ENCODE peak calls at places on chromosomes 5 and 9, in ten cellular contexts. W, K, H, S, M, I, A, V, D and Y are unnamed samples. For H3K9me3, the result is how much of the 10 kb centered on the place peaks cover.

GRCh38 chr9:70438341-70438924 is 24.0 kb upstream of the KLF9 start:
- DNase-seq in D (peak), M (peak), W (peak), I (no peak), H (no peak), V (peak), K (peak), A (peak), S (peak), Y (no peak)

GRCh38 chr5:137503456-137503855 is 4.3 kb upstream of the SPOCK1 start:
- DNase-seq in W (no peak), H (no peak), K (no peak), M (no peak), V (no peak), A (no peak), D (no peak), I (no peak), S (no peak), Y (no peak)

GRCh38 chr9:69317894-69318293 is 7.1 kb upstream of the ENTREP1 start:
- DNase-seq in M (no peak), K (no peak), S (no peak), I (no peak), D (no peak), W (no peak), V (no peak), H (no peak), A (no peak), Y (no peak)

GRCh38 chr5:149486726-149487635 is 64.3 kb downstream of the CSNK1A1 start:
- DNase-seq in M (peak), D (peak), V (no peak), I (no peak), A (peak), S (no peak), H (no peak), K (no peak), W (no peak), Y (no peak)

GRCh38 chr9:13750061-13750460 is 470.6 kb upstream of the MPDZ start:
- DNase-seq in D (peak), S (no peak), K (no peak), H (no peak), M (peak), V (no peak), A (peak), I (no peak), W (no peak), Y (no peak)

GRCh38 chr5:29150840-29151239 is 2042.6 kb upstream of the CDH6 start:
- DNase-seq in M (no peak), I (no peak), W (no peak), D (no peak), H (no peak), V (no peak), K (no peak), A (no peak), S (no peak), Y (no peak)

GRCh38 chr5:30574761-30575160 is 618.7 kb upstream of the CDH6 start:
- DNase-seq in M (no peak), S (no peak), D (peak), H (no peak), K (no peak), A (no peak), W (no peak), V (no peak), I (no peak), Y (no peak)

GRCh38 chr9:13061390-13061789 is 218.1 kb downstream of the MPDZ start:
- DNase-seq in W (no peak), H (no peak), K (no peak), A (no peak), M (no peak), V (no peak), I (no peak), S (no peak), D (no peak), Y (no peak)

GRCh38 chr5:79759848-79760247 is 70.2 kb downstream of the CMYA5 start:
- DNase-seq in H (no peak), V (no peak), S (no peak), W (no peak), I (no peak), D (peak), A (no peak), K (no peak), M (no peak), Y (no peak)

GRCh38 chr9:124621371-124622328 is 114.5 kb upstream of the NR5A1 start:
- DNase-seq in M (no peak), D (peak), S (no peak), W (no peak), H (no peak), I (no peak), A (peak), K (no peak), V (no peak), Y (no peak)

GRCh38 chr5:154395407-154396106 is 50.2 kb upstream of the SAP30L start:
- DNase-seq in V (peak), H (no peak), K (no peak), A (peak), I (no peak), D (peak), W (no peak), S (no peak), M (no peak), Y (no peak)

GRCh38 chr9:75869236-75869635 is 21.2 kb upstream of the PCSK5 start:
- DNase-seq in S (no peak), I (no peak), W (no peak), K (no peak), V (no peak), H (no peak), D (no peak), A (no peak), M (no peak), Y (no peak)

GRCh38 chr9:108444400-108445358 is 411.1 kb downstream of the ACTL7B start:
- DNase-seq in S (no peak), M (peak), H (no peak), D (peak), A (peak), K (no peak), I (no peak), V (no peak), W (peak), Y (no peak)

GRCh38 chr9:98087420-98088354 is 31.2 kb downstream of the NANS start:
- DNase-seq in K (peak), M (peak), W (peak), S (no peak), I (peak), V (peak), D (peak), H (peak), A (peak), Y (peak)

GRCh38 chr9:114029311-114030170 is 48.6 kb downstream of the AMBP start:
- DNase-seq in M (peak), S (no peak), K (no peak), D (no peak), A (no peak), H (peak), V (peak), I (no peak), W (no peak), Y (no peak)

GRCh38 chr9:21750021-21750735 is 52.3 kb upstream of the MTAP start:
- DNase-seq in M (peak), W (no peak), H (no peak), A (peak), S (no peak), I (no peak), K (no peak), D (peak), V (no peak), Y (no peak)

GRCh38 chr9:108569624-108570023 is 286.2 kb downstream of the ACTL7B start:
- DNase-seq in I (no peak), V (no peak), H (no peak), K (no peak), W (no peak), A (peak), D (peak), S (no peak), M (no peak), Y (no peak)

DNA sequence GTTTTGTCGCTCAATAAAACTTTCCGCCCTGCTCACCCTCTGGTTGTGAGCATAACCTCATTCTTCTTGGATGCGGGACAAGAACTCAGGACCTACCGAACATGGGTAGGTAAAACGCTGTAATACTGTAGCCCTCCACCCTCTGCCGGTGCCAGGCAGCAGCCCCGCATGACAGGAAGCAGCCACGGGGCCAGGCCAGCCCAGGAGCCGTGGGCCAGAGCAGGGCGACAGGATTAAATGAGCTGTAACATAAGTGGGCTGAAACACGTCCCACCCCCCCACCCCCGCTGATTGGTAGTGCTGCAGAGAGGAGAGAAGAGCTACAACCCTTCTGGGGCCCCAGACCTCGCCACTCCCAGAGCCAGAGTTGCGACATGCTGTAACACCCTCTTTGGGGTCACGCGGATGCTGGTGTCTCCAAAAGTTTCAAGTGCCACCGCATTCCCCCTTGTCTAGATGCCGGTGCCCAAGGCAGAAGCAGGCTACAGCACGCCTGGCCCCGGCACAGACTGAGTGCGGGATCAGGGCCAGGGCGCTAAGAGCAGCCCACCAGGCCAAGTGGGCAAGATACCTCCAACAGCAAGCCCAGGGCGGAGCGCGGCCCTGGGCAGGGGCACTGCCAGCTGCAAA is 81.8 kb downstream of the FBXW11 start:
- DNase-seq in H (no peak), I (no peak), S (no peak), W (no peak), V (no peak), A (no peak), K (no peak), M (no peak), D (no peak), Y (no peak)
- H3K27ac ChIP-seq in H (no peak), I (no peak), S (no peak), W (no peak), V (no peak), A (no peak), K (no peak), M (no peak), D (no peak), Y (no peak)

GRCh38 chr5:40172721-40173120 is 507.0 kb upstream of the PTGER4 start:
- DNase-seq in W (no peak), A (peak), S (no peak), D (no peak), K (no peak), H (no peak), M (peak), V (no peak), I (no peak), Y (no peak)
- H3K9me3 ChIP-seq in W (under half), A (under half), S (under half), D (under half), K (under half), H (under half), M (under half), V (under half), I (under half), Y (under half)

GRCh38 chr9:137430723-137431415 is 7.7 kb downstream of the NOXA1 start:
- DNase-seq in I (no peak), A (no peak), M (no peak), S (no peak), H (no peak), K (peak), D (no peak), W (no peak), V (no peak), Y (no peak)

GRCh38 chr9:137429974-137430722 is 7.0 kb downstream of the NOXA1 start:
- DNase-seq in D (no peak), H (peak), A (no peak), M (no peak), S (no peak), K (peak), V (no peak), W (no peak), I (no peak), Y (no peak)

GRCh38 chr9:137429546-137429890 is 6.3 kb downstream of the NOXA1 start:
- DNase-seq in K (peak), V (no peak), I (no peak), D (no peak), M (no peak), H (no peak), W (no peak), S (no peak), A (no peak), Y (no peak)

GRCh38 chr9:137432687-137433348 is 8.3 kb downstream of the ENTPD8 start:
- DNase-seq in D (no peak), I (no peak), V (no peak), S (no peak), M (no peak), W (no peak), K (peak), A (no peak), H (no peak), Y (no peak)

GRCh38 chr9:137431416-137431931 is 8.3 kb downstream of the NOXA1 start:
- DNase-seq in M (no peak), H (no peak), D (no peak), S (no peak), V (no peak), K (peak), W (no peak), I (no peak), A (no peak), Y (no peak)
- H3K27ac ChIP-seq in M (no peak), H (no peak), D (no peak), S (no peak), V (no peak), K (no peak), W (no peak), I (no peak), A (no peak), Y (no peak)

GRCh38 chr5:158172005-158172404 is 313.1 kb upstream of the CLINT1 start:
- DNase-seq in D (no peak), W (no peak), S (no peak), H (no peak), K (no peak), I (no peak), M (no peak), V (no peak), A (no peak), Y (no peak)

GRCh38 chr5:158170060-158170459 is 311.1 kb upstream of the CLINT1 start:
- DNase-seq in I (no peak), V (no peak), A (no peak), M (no peak), H (no peak), W (no peak), S (no peak), K (no peak), D (no peak), Y (no peak)

GRCh38 chr5:158174918-158175663 is 316.1 kb upstream of the CLINT1 start:
- DNase-seq in D (peak), M (peak), H (peak), I (peak), V (peak), S (peak), A (peak), K (peak), W (peak), Y (no peak)

GRCh38 chr5:158166424-158166823 is 307.5 kb upstream of the CLINT1 start:
- DNase-seq in H (no peak), D (no peak), K (no peak), W (no peak), M (no peak), A (no peak), I (no peak), V (no peak), S (no peak), Y (no peak)

DNA sequence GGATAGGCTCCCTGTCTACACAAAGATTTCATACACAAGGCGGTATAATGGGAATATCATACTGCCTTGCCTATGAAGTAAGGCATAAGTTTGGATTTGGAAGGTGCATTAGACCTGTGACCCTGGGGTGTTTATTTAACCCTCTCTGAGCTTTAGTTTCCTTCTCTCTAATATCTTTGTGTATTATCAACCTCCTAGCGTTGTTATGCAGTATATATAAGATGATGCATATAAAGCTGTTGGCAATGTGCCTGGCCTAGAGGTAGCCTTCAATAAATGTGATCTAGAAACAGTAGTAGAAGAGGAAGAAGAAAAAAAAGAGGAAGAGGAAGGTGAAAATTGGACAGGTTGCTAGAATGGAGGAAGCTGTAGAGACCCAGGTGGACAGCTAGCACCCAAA is 311.6 kb upstream of the CLINT1 start:
- DNase-seq in W (no peak), D (no peak), K (no peak), I (no peak), A (no peak), V (no peak), H (no peak), S (no peak), M (no peak), Y (no peak)
- H3K9me3 ChIP-seq in W (under half), D (under half), K (under half), I (under half), A (under half), V (under half), H (under half), S (under half), M (under half), Y (under half)

DNA sequence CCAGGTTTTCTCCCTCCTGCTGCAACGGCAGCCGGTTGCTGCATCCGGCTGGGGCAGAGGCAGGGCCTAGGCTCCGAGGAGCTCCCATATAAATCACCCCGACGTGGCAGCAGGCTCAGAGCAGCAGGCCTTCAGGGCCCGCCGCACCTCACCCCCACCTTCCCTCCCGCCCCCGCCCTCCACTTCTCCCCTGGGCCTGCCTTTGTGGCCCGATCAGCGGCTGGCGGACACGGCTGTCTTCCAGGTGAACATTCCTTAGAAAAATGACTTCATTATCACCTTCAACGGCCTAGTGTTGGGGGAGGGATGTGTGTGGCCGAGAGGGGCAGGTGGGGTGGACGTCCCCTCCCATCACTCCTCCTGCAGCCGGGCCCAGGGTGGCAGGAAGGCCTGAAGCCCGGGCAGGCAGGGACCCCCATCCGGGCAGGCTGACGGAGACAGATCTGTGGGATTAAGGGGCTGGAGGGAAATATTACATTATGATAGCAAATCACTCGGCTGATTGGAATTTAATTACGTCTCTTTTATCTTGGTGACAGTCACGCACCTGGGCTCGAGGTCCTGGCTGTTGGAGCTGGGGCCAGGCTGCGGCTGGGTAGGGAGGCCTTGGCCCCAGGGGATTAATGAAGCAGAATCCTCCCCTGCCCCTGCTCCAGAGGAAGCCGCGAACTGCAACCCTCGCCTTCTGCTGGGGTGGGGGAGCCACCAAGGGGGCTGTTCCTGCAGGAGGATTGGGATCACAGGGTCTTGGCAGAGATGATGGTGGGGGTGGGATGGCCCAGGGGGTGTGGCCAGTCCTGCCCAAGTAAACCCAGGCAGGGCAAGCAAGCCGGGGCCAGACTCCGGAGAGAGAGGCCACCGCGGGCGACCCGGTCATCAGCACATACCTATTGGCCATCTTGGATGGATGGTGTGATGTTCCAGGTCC is 38.4 kb upstream of the RXRA start:
- DNase-seq in W (no peak), I (no peak), A (no peak), D (no peak), V (no peak), H (no peak), S (no peak), M (no peak), K (peak), Y (no peak)
- H3K27ac ChIP-seq in W (no peak), I (no peak), A (no peak), D (no peak), V (no peak), H (no peak), S (no peak), M (no peak), K (no peak), Y (no peak)

DNA sequence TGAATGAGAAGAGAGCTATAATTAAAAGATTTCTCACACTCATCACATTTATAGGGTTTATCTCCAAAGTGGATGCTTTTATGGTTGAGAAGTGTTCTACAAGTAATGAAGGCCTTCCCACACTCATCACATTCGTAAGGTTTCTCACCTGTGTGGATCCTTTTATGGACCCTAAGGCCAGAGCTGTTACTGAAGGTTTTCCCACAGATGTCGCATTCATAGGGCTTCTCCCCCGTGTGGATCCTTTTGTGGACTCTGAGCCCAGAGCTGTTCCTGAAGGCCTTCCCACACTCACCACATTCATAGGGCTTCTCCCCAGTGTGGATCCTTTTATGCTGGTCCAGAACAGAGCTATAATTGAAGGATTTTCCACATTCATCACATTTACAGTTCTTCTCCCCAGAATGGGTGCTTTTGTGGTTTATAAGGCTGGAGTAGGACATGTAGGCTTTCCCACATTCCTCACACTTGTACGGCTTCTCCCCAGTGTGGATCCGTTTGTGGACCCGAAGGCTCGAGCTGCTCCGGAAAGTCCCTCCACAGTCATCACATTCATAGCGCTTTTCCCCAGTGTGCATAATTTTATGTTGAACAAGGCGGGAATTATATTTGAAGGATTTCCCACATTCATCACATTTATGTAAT is 10.5 kb downstream of the ZFP62 start:
- DNase-seq in A (no peak), V (no peak), H (no peak), I (no peak), K (no peak), W (no peak), M (no peak), S (no peak), D (no peak), Y (no peak)
- H3K9me3 ChIP-seq in A (under half), V (under half), H (under half), I (under half), K (under half), W (under half), M (under half), S (half or more), D (under half), Y (under half)

GRCh38 chr9:111762546-111762945 is 32.2 kb downstream of the SHOC1 start:
- DNase-seq in M (no peak), V (no peak), D (peak), H (no peak), A (no peak), I (no peak), S (no peak), W (no peak), K (no peak), Y (no peak)
- H3K27ac ChIP-seq in M (no peak), V (no peak), D (no peak), H (no peak), A (no peak), I (no peak), S (no peak), W (no peak), K (no peak), Y (no peak)

DNA sequence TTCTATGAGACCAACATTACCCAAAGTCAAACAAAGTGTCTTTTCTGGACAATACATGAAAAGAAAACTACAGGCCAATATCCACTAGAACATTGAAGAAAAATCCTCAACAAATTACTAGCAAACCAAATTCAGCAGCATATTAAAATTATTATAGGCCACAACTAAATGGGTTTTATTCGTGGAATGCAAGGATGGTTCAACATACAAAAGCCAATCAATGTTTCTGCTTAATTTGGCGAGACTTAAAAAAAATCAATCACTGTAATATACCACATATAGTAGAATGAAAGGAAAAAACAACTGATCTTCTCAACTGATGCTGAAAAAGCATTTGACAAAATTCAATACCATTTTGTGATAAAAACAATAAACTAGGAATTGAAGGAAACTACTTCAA is 51.8 kb upstream of the FNIP1 start:
- DNase-seq in H (no peak), S (no peak), M (no peak), A (no peak), I (no peak), W (no peak), K (no peak), D (no peak), V (no peak), Y (no peak)
- H3K9me3 ChIP-seq in H (under half), S (under half), M (under half), A (under half), I (under half), W (under half), K (under half), D (under half), V (under half), Y (under half)